ENCODE peak calls at places on chromosomes 4 and X, in nine cellular contexts. Z, Q, X, F, S, J, K, I and O are unnamed samples.

GRCh38 chrX:8364369-8365141 is 100.1 kb upstream of the VCX3B start:
- DNase-seq in I (no peak), Q (no peak), Z (no peak), X (peak; percentile 65), K (peak; percentile 39), J (peak; percentile 35), F (no peak), S (no peak), O (no peak)

GRCh38 chr4:119697887-119698393 is 69.3 kb upstream of the PDE5A start:
- DNase-seq in K (no peak), Q (no peak), S (no peak), F (no peak), Z (no peak), X (no peak), J (no peak), I (no peak), O (no peak)

GRCh38 chrX:73913580-73913979 is 350.6 kb downstream of the CHIC1 start:
- DNase-seq in I (no peak), X (no peak), Z (no peak), Q (no peak), F (no peak), S (no peak), J (peak; percentile 12), K (no peak), O (no peak)

GRCh38 chr4:127616898-127617297 is 15.9 kb upstream of the INTU start:
- DNase-seq in Q (no peak), K (no peak), S (no peak), I (no peak), F (no peak), X (no peak), Z (no peak), J (no peak), O (no peak)

GRCh38 chrX:38111196-38111595 is 104.8 kb downstream of the SYTL5 start:
- DNase-seq in F (no peak), I (no peak), Z (no peak), K (no peak), J (no peak), X (no peak), Q (no peak), S (no peak), O (no peak)

GRCh38 chr4:139921551-139922184 is 232.3 kb downstream of the MAML3 start:
- DNase-seq in J (peak; percentile 8), K (peak; percentile 46), X (no peak), I (no peak), F (no peak), Q (no peak), S (no peak), Z (no peak), O (no peak)

GRCh38 chrX:129116651-129117050 is 406.6 kb downstream of the SMARCA1 start:
- DNase-seq in F (no peak), X (no peak), S (no peak), J (no peak), K (no peak), Z (no peak), Q (no peak), I (no peak), O (no peak)

GRCh38 chr4:176791591-176792347 is 953 bp downstream of the VEGFC start:
- DNase-seq in I (no peak), Z (peak; percentile 55), Q (no peak), K (peak; percentile 65), F (no peak), J (no peak), S (peak; percentile 5), X (peak; percentile 8), O (no peak)

GRCh38 chr4:3074846-3075651 is 568 bp downstream of the HTT start:
- DNase-seq in Z (peak; percentile 54), Q (peak; percentile 15), I (peak; percentile 45), X (peak; percentile 90), K (peak; percentile 78), S (peak; percentile 32), F (no peak), J (peak; percentile 49), O (peak; percentile 56)